ENCODE peak calls at places on chromosome 9, in six cellular contexts. M is CD8-positive, alpha-beta T cell; X is A549; R is small intestine; W is fibroblast of lung; V is K562. N is an unnamed sample.

GRCh38 chr9:81685763-81686613 is 3.4 kb downstream of the TLE1 start:
- DNase-seq in M (no peak), X (no peak), R (peak; percentile 47), W (peak; percentile 77), V (no peak), N (no peak)

GRCh38 chr9:109068764-109069163 is 51.0 kb downstream of the TMEM245 start:
- DNase-seq in M (no peak), X (no peak), R (peak; percentile 31), W (no peak), V (no peak), N (no peak)

GRCh38 chr9:99919930-99920329 is 13.5 kb downstream of the STX17 start:
- DNase-seq in M (no peak), X (no peak), R (no peak), W (no peak), V (no peak), N (no peak)

GRCh38 chr9:20395671-20396070 is 226.6 kb downstream of the MLLT3 start:
- DNase-seq in M (no peak), X (no peak), R (no peak), W (no peak), V (no peak), N (no peak)

GRCh38 chr9:134395002-134395517 is 68.8 kb downstream of the RXRA start:
- DNase-seq in M (no peak), X (no peak), R (no peak), W (no peak), V (no peak), N (no peak)

GRCh38 chr9:115524467-115525059 is 406.6 kb upstream of the TNC start:
- DNase-seq in M (no peak), X (peak; percentile 38), R (peak; percentile 52), W (peak; percentile 80), V (peak; percentile 8), N (peak; percentile 10)

GRCh38 chr9:1490341-1491115 is 440.4 kb downstream of the DMRT2 start:
- DNase-seq in M (no peak), X (no peak), R (no peak), W (peak; percentile 62), V (no peak), N (no peak)

GRCh38 chr9:101460965-101461364 is 25.4 kb upstream of the ALDOB start:
- DNase-seq in M (no peak), X (no peak), R (no peak), W (no peak), V (no peak), N (no peak)

GRCh38 chr9:98185021-98185567 is 7.3 kb downstream of the CORO2A start:
- DNase-seq in M (no peak), X (no peak), R (no peak), W (no peak), V (no peak), N (no peak)

GRCh38 chr9:135240871-135241311 is 153.4 kb downstream of the OLFM1 start:
- DNase-seq in M (no peak), X (no peak), R (no peak), W (no peak), V (no peak), N (no peak)

GRCh38 chr9:72462340-72462739 is 59.1 kb upstream of the TMC1 start:
- DNase-seq in M (no peak), X (no peak), R (no peak), W (no peak), V (no peak), N (no peak)

GRCh38 chr9:77021928-77022782 is 2.7 kb downstream of the FOXB2 start:
- DNase-seq in M (no peak), X (no peak), R (no peak), W (no peak), V (no peak), N (no peak)

GRCh38 chr9:33800886-33801285 is 5.5 kb downstream of the PRSS3 start:
- DNase-seq in M (no peak), X (no peak), R (no peak), W (no peak), V (no peak), N (no peak)

GRCh38 chr9:98318834-98319478 is 63.5 kb upstream of the TBC1D2 start:
- DNase-seq in M (no peak), X (no peak), R (no peak), W (peak; percentile 41), V (peak; percentile 30), N (no peak)

GRCh38 chr9:13673348-13673747 is 393.9 kb upstream of the MPDZ start:
- DNase-seq in M (no peak), X (no peak), R (no peak), W (no peak), V (no peak), N (no peak)

GRCh38 chr9:99809586-99810357 is 11.9 kb upstream of the NR4A3 start:
- DNase-seq in M (no peak), X (no peak), R (no peak), W (no peak), V (no peak), N (no peak)

GRCh38 chr9:135587658-135588057 is 26.1 kb downstream of the PAEP start:
- DNase-seq in M (no peak), X (no peak), R (no peak), W (no peak), V (peak; percentile 76), N (no peak)

GRCh38 chr9:71079451-71079850 is 42.0 kb downstream of the TRPM3 start:
- DNase-seq in M (no peak), X (no peak), R (peak; percentile 23), W (no peak), V (no peak), N (no peak)

GRCh38 chr9:36893148-36893547 is 140.9 kb downstream of the PAX5 start:
- DNase-seq in M (no peak), X (no peak), R (no peak), W (no peak), V (no peak), N (no peak)

GRCh38 chr9:123812984-123813383 is 116.9 kb downstream of the DENND1A start:
- DNase-seq in M (no peak), X (no peak), R (no peak), W (no peak), V (no peak), N (no peak)

GRCh38 chr9:34646211-34647083 is at the start of gene GALT:
- DNase-seq in M (peak; percentile 90), X (peak; percentile 97), R (peak; percentile 97), W (peak; percentile 77), V (peak; percentile 95), N (peak; percentile 98)

GRCh38 chr9:87740198-87740597 is 14.3 kb downstream of the CTSL start:
- DNase-seq in M (no peak), X (no peak), R (no peak), W (no peak), V (no peak), N (no peak)

GRCh38 chr9:125969462-125969861 is 222.3 kb downstream of the PBX3 start:
- DNase-seq in M (no peak), X (no peak), R (no peak), W (no peak), V (no peak), N (no peak)

GRCh38 chr9:127523312-127523851 is 72.1 kb downstream of the LRSAM1 start:
- DNase-seq in M (no peak), X (no peak), R (peak; percentile 56), W (peak; percentile 61), V (peak; percentile 70), N (no peak)
- H3K4me1 ChIP-seq in M (no peaks in the 10 kb centered on the region), X (peaks cover 46% of the 10 kb centered on the region), R (no peaks in the 10 kb centered on the region), W (peaks cover 46% of the 10 kb centered on the region), V (peaks cover 5% of the 10 kb centered on the region), N (peaks cover 31% of the 10 kb centered on the region)

DNA sequence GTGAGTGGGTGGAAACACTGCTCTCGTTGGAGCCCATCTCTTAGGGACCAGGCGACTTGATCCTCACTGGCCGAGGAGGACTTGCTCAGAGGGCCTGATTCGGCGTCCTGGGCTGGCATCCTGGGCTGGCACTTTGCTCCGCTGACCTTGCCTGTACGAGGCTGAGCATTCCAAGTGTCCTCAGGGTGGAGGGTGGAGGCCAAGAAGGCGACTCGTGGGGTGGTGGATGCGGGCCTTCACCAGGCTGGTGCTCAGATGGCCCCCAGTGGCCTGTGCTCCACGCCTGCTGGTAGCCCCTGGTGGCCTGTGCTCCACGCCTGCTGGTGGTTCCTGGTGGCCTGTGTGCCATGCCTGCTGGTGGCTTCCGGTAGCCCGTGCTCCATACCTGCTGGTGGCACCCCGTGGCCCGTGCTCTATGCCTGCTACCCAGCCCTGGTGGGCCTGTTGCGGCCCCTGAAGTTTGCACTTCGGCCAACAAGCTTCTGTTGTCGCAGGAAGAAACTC is 42.9 kb downstream of the PHF2 start:
- DNase-seq in M (no peak), X (no peak), R (no peak), W (no peak), V (no peak), N (no peak)
- H3K4me3 ChIP-seq in M (no peak overlapping the region), X (no peak overlapping the region), R (no peak overlapping the region), W (no peak overlapping the region), V (no peak overlapping the region), N (no peak overlapping the region)

GRCh38 chr9:38035873-38036272 is 33.2 kb downstream of the SHB start:
- DNase-seq in M (no peak), X (peak; percentile 62), R (no peak), W (peak; percentile 66), V (no peak), N (no peak)

GRCh38 chr9:38039090-38039906 is 29.7 kb downstream of the SHB start:
- DNase-seq in M (no peak), X (no peak), R (no peak), W (peak; percentile 76), V (peak; percentile 60), N (no peak)

GRCh38 chr9:38036359-38037084 is 32.5 kb downstream of the SHB start:
- DNase-seq in M (no peak), X (peak; percentile 38), R (no peak), W (no peak), V (peak; percentile 50), N (no peak)

GRCh38 chr9:38038307-38039089 is 30.5 kb downstream of the SHB start:
- DNase-seq in M (no peak), X (no peak), R (no peak), W (no peak), V (peak; percentile 79), N (no peak)

GRCh38 chr9:38037981-38038306 is 31.1 kb downstream of the SHB start:
- DNase-seq in M (no peak), X (no peak), R (no peak), W (no peak), V (no peak), N (no peak)
- H3K4me1 ChIP-seq in M (no peaks in the 10 kb centered on the region), X (peaks cover 95% of the 10 kb centered on the region), R (peaks cover 2% of the 10 kb centered on the region), W (peaks cover 40% of the 10 kb centered on the region), V (peaks cover 53% of the 10 kb centered on the region), N (peaks cover 45% of the 10 kb centered on the region)

GRCh38 chr9:35792044-35792813 is 838 bp downstream of the NPR2 start:
- DNase-seq in M (no peak), X (no peak), R (no peak), W (no peak), V (no peak), N (no peak)

GRCh38 chr9:35795701-35796100 is 4.3 kb downstream of the NPR2 start:
- DNase-seq in M (no peak), X (no peak), R (no peak), W (no peak), V (no peak), N (no peak)

GRCh38 chr9:35791321-35791921 is at the start of gene NPR2:
- DNase-seq in M (no peak), X (no peak), R (no peak), W (peak; percentile 39), V (no peak), N (no peak)

GRCh38 chr9:35792826-35793225 is 1.4 kb downstream of the NPR2 start:
- DNase-seq in M (no peak), X (no peak), R (no peak), W (no peak), V (no peak), N (no peak)

DNA sequence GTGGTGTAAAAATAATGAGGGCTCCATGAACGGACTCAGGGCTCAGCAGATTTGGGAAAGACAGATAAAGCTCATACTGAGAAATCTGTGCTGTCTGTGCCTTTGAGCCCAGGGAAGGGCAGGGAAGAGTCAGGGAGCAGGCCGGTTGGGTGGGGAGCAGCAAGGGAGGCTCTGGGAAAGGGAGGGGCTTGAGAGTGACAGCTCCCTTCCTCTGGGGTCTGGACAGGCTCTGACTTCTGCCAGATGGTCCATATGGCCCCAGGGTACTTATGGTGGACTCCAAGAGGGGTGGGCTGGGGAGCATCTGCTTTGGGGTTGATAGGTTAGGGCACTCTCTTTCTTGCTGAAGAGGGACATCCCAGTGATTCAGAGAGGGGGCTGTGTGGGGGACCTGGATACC is 2.1 kb downstream of the NPR2 start:
- DNase-seq in M (no peak), X (no peak), R (no peak), W (no peak), V (no peak), N (no peak)
- H3K4me3 ChIP-seq in M (no peak overlapping the region), X (no peak overlapping the region), R (no peak overlapping the region), W (peak overlapping the region; percentile 37), V (no peak overlapping the region), N (no peak overlapping the region)